ENCODE peak calls at places on chromosomes 12 and 14, in five cellular contexts. E, Y, D, G and N are unnamed samples.

GRCh38 chr14:63308723-63309317 is 9.9 kb downstream of the GPHB5 start:
- DNase-seq in E (peak; percentile 22), Y (peak; percentile 38), D (no peak), G (peak; percentile 72), N (no peak)

GRCh38 chr12:92879698-92880322 is 49.3 kb downstream of the EEA1 start:
- DNase-seq in E (no peak), Y (no peak), D (no peak), G (no peak), N (no peak)

GRCh38 chr12:18681818-18682217 is 56.0 kb downstream of the PLCZ1 start:
- DNase-seq in E (no peak), Y (no peak), D (no peak), G (no peak), N (no peak)

GRCh38 chr12:24838531-24838950 is 110.4 kb downstream of the BCAT1 start:
- DNase-seq in E (no peak), Y (no peak), D (no peak), G (no peak), N (peak; percentile 28)

GRCh38 chr12:31234955-31235867 is 90.7 kb downstream of the SINHCAF start:
- DNase-seq in E (peak; percentile 60), Y (peak; percentile 99), D (no peak), G (peak; percentile 98), N (peak; percentile 41)

GRCh38 chr12:44972746-44973421 is 78.0 kb downstream of the DBX2 start:
- DNase-seq in E (peak; percentile 30), Y (peak; percentile 8), D (no peak), G (peak; percentile 5), N (no peak)

GRCh38 chr14:23577710-23578392 is 739 bp downstream of the JPH4 start:
- DNase-seq in E (peak; percentile 51), Y (no peak), D (no peak), G (peak; percentile 45), N (no peak)

GRCh38 chr12:16389594-16389993 is 42.1 kb downstream of the MGST1 start:
- DNase-seq in E (no peak), Y (no peak), D (no peak), G (no peak), N (no peak)

GRCh38 chr14:30214014-30214413 is 286.4 kb upstream of the PRKD1 start:
- DNase-seq in E (no peak), Y (no peak), D (no peak), G (no peak), N (no peak)

GRCh38 chr12:24681570-24681969 is 267.3 kb downstream of the BCAT1 start:
- DNase-seq in E (no peak), Y (no peak), D (no peak), G (peak; percentile 1), N (no peak)

GRCh38 chr14:100137173-100137572 is 22.3 kb downstream of the DEGS2 start:
- DNase-seq in E (no peak), Y (no peak), D (no peak), G (no peak), N (no peak)

GRCh38 chr14:29668201-29668600 is 259.4 kb downstream of the PRKD1 start:
- DNase-seq in E (no peak), Y (no peak), D (no peak), G (peak; percentile 70), N (no peak)

GRCh38 chr12:57621497-57622292 is 10.5 kb downstream of the ARHGEF25 start:
- DNase-seq in E (peak; percentile 90), Y (no peak), D (peak; percentile 92), G (peak; percentile 69), N (no peak)

GRCh38 chr14:58796636-58797429 is 159.1 kb downstream of the DACT1 start:
- DNase-seq in E (peak; percentile 33), Y (no peak), D (no peak), G (no peak), N (no peak)

GRCh38 chr14:75446447-75446846 is 18.6 kb downstream of the JDP2 start:
- DNase-seq in E (no peak), Y (no peak), D (no peak), G (no peak), N (no peak)

GRCh38 chr12:65867428-65867827 is 43.1 kb downstream of the HMGA2 start:
- DNase-seq in E (no peak), Y (no peak), D (no peak), G (no peak), N (no peak)

GRCh38 chr14:32230695-32231280 is 27.7 kb upstream of the RNU6-8 start:
- DNase-seq in E (no peak), Y (no peak), D (no peak), G (no peak), N (no peak)

GRCh38 chr12:124545508-124546418 is 21.6 kb downstream of the NCOR2 start:
- DNase-seq in E (no peak), Y (no peak), D (no peak), G (no peak), N (peak; percentile 51)

GRCh38 chr12:89280833-89281533 is 71.3 kb downstream of the DUSP6 start:
- DNase-seq in E (peak; percentile 6), Y (no peak), D (no peak), G (no peak), N (no peak)

GRCh38 chr12:34400423-34400881 is 378.2 kb downstream of the ALG10 start:
- DNase-seq in E (no peak), Y (no peak), D (no peak), G (no peak), N (peak; percentile 34)

GRCh38 chr14:101151226-101151929 is 247.9 kb upstream of the RTL1 start:
- DNase-seq in E (no peak), Y (no peak), D (no peak), G (no peak), N (no peak)

GRCh38 chr12:15486859-15487258 is 164.6 kb downstream of the PTPRO start:
- DNase-seq in E (no peak), Y (no peak), D (no peak), G (no peak), N (no peak)

GRCh38 chr12:121467638-121468403 is 67.9 kb downstream of the RNF34 start:
- DNase-seq in E (no peak), Y (no peak), D (no peak), G (peak; percentile 76), N (no peak)

GRCh38 chr14:56207626-56208297 is 89.6 kb downstream of the PELI2 start:
- DNase-seq in E (no peak), Y (no peak), D (no peak), G (no peak), N (no peak)

GRCh38 chr14:54572316-54572715 is 5.4 kb downstream of the SAMD4A start:
- DNase-seq in E (no peak), Y (peak; percentile 17), D (no peak), G (no peak), N (no peak)

GRCh38 chr12:127675936-127676335 is 591.0 kb upstream of the TMEM132C start:
- DNase-seq in E (no peak), Y (peak; percentile 18), D (no peak), G (no peak), N (no peak)

GRCh38 chr14:93943930-93944329 is 16.8 kb downstream of the FAM181A start:
- DNase-seq in E (no peak), Y (no peak), D (no peak), G (no peak), N (no peak)

GRCh38 chr12:87795555-87795954 is 233.6 kb downstream of the C12orf50 start:
- DNase-seq in E (no peak), Y (no peak), D (no peak), G (no peak), N (no peak)

GRCh38 chr12:13293086-13293485 is 96.6 kb downstream of the EMP1 start:
- DNase-seq in E (no peak), Y (no peak), D (no peak), G (no peak), N (no peak)

GRCh38 chr12:68240079-68240478 is 13.3 kb downstream of the IL22 start:
- DNase-seq in E (no peak), Y (no peak), D (no peak), G (no peak), N (no peak)

GRCh38 chr12:76259660-76260389 is 88.4 kb downstream of the BBS10 start:
- DNase-seq in E (no peak), Y (no peak), D (no peak), G (no peak), N (peak; percentile 47)

GRCh38 chr14:24261256-24261968 is 1.6 kb downstream of the TGM1 start:
- DNase-seq in E (no peak), Y (no peak), D (no peak), G (no peak), N (no peak)

GRCh38 chr14:106395460-106396050 is 869.2 kb downstream of the TMEM121 start:
- DNase-seq in E (no peak), Y (no peak), D (no peak), G (no peak), N (no peak)

GRCh38 chr14:73834258-73834620 is 17.4 kb upstream of the PTGR2 start:
- DNase-seq in E (no peak), Y (no peak), D (no peak), G (no peak), N (no peak)

GRCh38 chr12:6952121-6952859 is 1.1 kb downstream of the PTPN6 start:
- DNase-seq in E (no peak), Y (no peak), D (no peak), G (no peak), N (no peak)

GRCh38 chr12:56104815-56105476 is 587 bp downstream of the PA2G4 start:
- DNase-seq in E (peak; percentile 55), Y (no peak), D (no peak), G (peak; percentile 34), N (no peak)

GRCh38 chr12:117646595-117646994 is 285.2 kb upstream of the NOS1 start:
- DNase-seq in E (peak; percentile 8), Y (no peak), D (no peak), G (no peak), N (no peak)

GRCh38 chr12:113235976-113236375 is 14.7 kb downstream of the TPCN1 start:
- DNase-seq in E (no peak), Y (no peak), D (no peak), G (no peak), N (no peak)

GRCh38 chr14:56117765-56118610 is at the start of gene PELI2:
- DNase-seq in E (peak; percentile 82), Y (peak; percentile 78), D (peak; percentile 54), G (peak; percentile 80), N (peak; percentile 79)